ENCODE peak calls at places on chromosomes 6 and 20, in seven cellular contexts. G is HEK293T, V is posterior cingulate gyrus, A is mesenchymal stem cell, M is NCI-H1092 treated with DMSO at 0.1 percent for 48 hours, Z is cerebellar cortex, I is nephron progenitor cell. R is an unnamed sample.

GRCh38 chr6:57222684-57223077 is 574 bp upstream of the RAB23 start:
- DNase-seq in G (no peak), Z (no peak), A (no peak), I (no peak), V (no peak), M (no peak), R (no peak)

GRCh38 chr6:136036601-136037000 is 185.1 kb downstream of the PDE7B start:
- DNase-seq in M (no peak), G (no peak), V (no peak), A (no peak), Z (no peak), I (no peak), R (no peak)

GRCh38 chr20:47300071-47300470 is 56.4 kb downstream of the ZMYND8 start:
- DNase-seq in V (no peak), M (no peak), G (no peak), Z (no peak), I (no peak), A (peak), R (no peak)

GRCh38 chr6:100116409-100117194 is 122.6 kb upstream of the MCHR2 start:
- DNase-seq in V (peak), I (peak), Z (peak), G (peak), M (peak), A (peak), R (peak)

GRCh38 chr6:5115168-5115567 is 30.0 kb downstream of the PPP1R3G start:
- DNase-seq in V (no peak), A (no peak), G (peak), I (no peak), M (no peak), Z (no peak), R (no peak)

GRCh38 chr6:71707059-71707458 is 179.3 kb upstream of the RIMS1 start:
- DNase-seq in M (no peak), G (no peak), V (no peak), Z (no peak), I (no peak), A (no peak), R (no peak)

GRCh38 chr20:59568509-59569024 is 35.8 kb upstream of the PHACTR3 start:
- DNase-seq in M (no peak), A (no peak), I (no peak), V (no peak), Z (no peak), G (no peak), R (no peak)

GRCh38 chr6:142845624-142846458 is 99.1 kb downstream of the HIVEP2 start:
- DNase-seq in M (peak), G (peak), A (peak), Z (peak), V (peak), I (peak), R (peak)

GRCh38 chr20:2750343-2751251 is 49.8 kb downstream of the CPXM1 start:
- DNase-seq in V (no peak), I (peak), G (no peak), A (peak), M (peak), Z (no peak), R (no peak)

GRCh38 chr6:150596439-150596838 is 3.2 kb upstream of the PLEKHG1 start:
- DNase-seq in G (no peak), A (no peak), Z (no peak), V (no peak), I (no peak), M (no peak), R (no peak)

GRCh38 chr20:56933331-56933698 is 304.2 kb downstream of the TFAP2C start:
- DNase-seq in I (no peak), V (no peak), G (no peak), A (no peak), M (no peak), Z (no peak), R (no peak)

GRCh38 chr6:130395164-130395563 is 29.3 kb downstream of the TMEM200A start:
- DNase-seq in G (no peak), M (no peak), Z (no peak), V (no peak), I (no peak), A (no peak), R (no peak)

GRCh38 chr6:20877008-20877937 is 343.0 kb downstream of the CDKAL1 start:
- DNase-seq in A (peak), Z (no peak), V (no peak), M (no peak), G (no peak), I (no peak), R (no peak)

GRCh38 chr6:111804627-111805235 is 68.5 kb downstream of the FYN start:
- DNase-seq in I (no peak), V (no peak), G (no peak), Z (no peak), M (no peak), A (peak), R (no peak)

GRCh38 chr6:169288591-169288990 is 34.9 kb upstream of the THBS2 start:
- DNase-seq in I (no peak), Z (no peak), V (no peak), M (no peak), G (no peak), A (no peak), R (no peak)

GRCh38 chr20:22619806-22620205 is 35.4 kb upstream of the FOXA2 start:
- DNase-seq in M (no peak), I (no peak), V (no peak), A (no peak), Z (no peak), G (no peak), R (no peak)

GRCh38 chr20:22430746-22431168 is 153.6 kb downstream of the FOXA2 start:
- DNase-seq in I (peak), V (no peak), Z (no peak), A (no peak), G (no peak), M (no peak), R (no peak)

GRCh38 chr6:116190550-116190949 is 63.3 kb downstream of the TSPYL4 start:
- DNase-seq in G (no peak), A (no peak), M (no peak), V (no peak), Z (no peak), I (no peak), R (no peak)

GRCh38 chr6:26234421-26235239 is 130.4 kb upstream of the BTN3A2 start:
- DNase-seq in M (peak), A (peak), I (peak), V (peak), Z (peak), G (peak), R (peak)

GRCh38 chr6:140537834-140538680 is 1163.6 kb upstream of the CITED2 start:
- DNase-seq in Z (peak), V (no peak), A (peak), G (peak), I (peak), M (no peak), R (no peak)

GRCh38 chr6:33205172-33206026 is 944 bp downstream of the HSD17B8 start:
- DNase-seq in M (no peak), V (no peak), I (no peak), Z (peak), G (no peak), A (peak), R (no peak)

GRCh38 chr6:101876431-101876830 is 482.9 kb downstream of the GRIK2 start:
- DNase-seq in V (no peak), G (no peak), M (no peak), I (no peak), A (no peak), Z (no peak), R (no peak)

GRCh38 chr20:45962031-45962755 is 9.8 kb downstream of the ZNF335 start:
- DNase-seq in M (no peak), G (no peak), Z (no peak), V (no peak), A (no peak), I (no peak), R (no peak)

GRCh38 chr6:133040025-133040838 is 200.9 kb upstream of the EYA4 start:
- DNase-seq in M (no peak), I (no peak), Z (peak), A (peak), G (peak), V (no peak), R (peak)

GRCh38 chr20:44692932-44693476 is 22.2 kb upstream of the CCN5 start:
- DNase-seq in A (peak), Z (peak), V (no peak), I (no peak), G (no peak), M (no peak), R (no peak)

GRCh38 chr6:133815313-133815712 is 73.6 kb upstream of the TCF21 start:
- DNase-seq in Z (no peak), A (no peak), G (no peak), M (no peak), I (no peak), V (no peak), R (no peak)

GRCh38 chr6:161228096-161228495 is 45.8 kb downstream of the AGPAT4 start:
- DNase-seq in G (no peak), M (no peak), I (no peak), Z (peak), A (no peak), V (no peak), R (no peak)

GRCh38 chr6:17178754-17179153 is 76.9 kb downstream of the STMND1 start:
- DNase-seq in G (no peak), I (no peak), V (no peak), A (no peak), M (peak), Z (peak), R (peak)